ENCODE peak calls at places on chromosomes 1 and 21, in four cellular contexts. R is HFF-Myc, K is activated gamma-delta T cell treated with Interleukin-2 at 50 U/mL for 16 hours, M is T-helper 22 cell. W is an unnamed sample.

GRCh38 chr21:35578350-35578782 is 482.0 kb downstream of the SETD4 start:
- DNase-seq in R (no peak), K (no peak), M (no peak), W (no peak)

GRCh38 chr1:218364028-218364710 is 19.0 kb downstream of the TGFB2 start:
- DNase-seq in R (no peak), K (no peak), M (no peak), W (no peak)

GRCh38 chr1:183244466-183244865 is 58.4 kb downstream of the LAMC2 start:
- DNase-seq in R (no peak), K (no peak), M (no peak), W (no peak)

GRCh38 chr1:3740752-3741151 is 11.5 kb upstream of the CCDC27 start:
- DNase-seq in R (no peak), K (no peak), M (no peak), W (no peak)

GRCh38 chr1:109791495-109792040 is 27.8 kb upstream of the EPS8L3 start:
- DNase-seq in R (no peak), K (no peak), M (no peak), W (no peak)

GRCh38 chr1:209590405-209590804 is 6.9 kb downstream of the CAMK1G start:
- DNase-seq in R (no peak), K (no peak), M (no peak), W (peak)

GRCh38 chr21:42460391-42461184 is 35.4 kb downstream of the RSPH1 start:
- DNase-seq in R (no peak), K (no peak), M (peak), W (no peak)

GRCh38 chr1:45340816-45341215 is 576 bp upstream of the MUTYH start:
- DNase-seq in R (no peak), K (no peak), M (no peak), W (no peak)

GRCh38 chr1:234963180-234963903 is 165.3 kb downstream of the TOMM20 start:
- DNase-seq in R (peak), K (peak), M (peak), W (no peak)

GRCh38 chr1:56331892-56332567 is 247.3 kb downstream of the PLPP3 start:
- DNase-seq in R (no peak), K (no peak), M (no peak), W (no peak)

GRCh38 chr1:89876463-89876862 is 55.6 kb downstream of the LRRC8D start:
- DNase-seq in R (no peak), K (no peak), M (no peak), W (no peak)

GRCh38 chr1:155499953-155500621 is 62.5 kb downstream of the ASH1L start:
- DNase-seq in R (peak), K (no peak), M (no peak), W (no peak)

W was measured in dorsolateral prefrontal cortex.